ENCODE peak calls at places on chromosome 16, in five cellular contexts. W is GM23248, B is GM23338, G is hepatocyte, S is HCT116. E is an unnamed sample.
A peak's percentile ranks its signal among the peaks of the same experiment; 100 is the strongest.

GRCh38 chr16:8683640-8684039 is 9.2 kb downstream of the ABAT start:
- DNase-seq in W (no peak), B (no peak), G (no peak), S (no peak), E (no peak)

GRCh38 chr16:66315210-66315825 is 51.2 kb upstream of the CDH5 start:
- DNase-seq in W (peak; percentile 80), B (peak; percentile 86), G (peak; percentile 85), S (peak; percentile 54), E (peak; percentile 73)

GRCh38 chr16:15498427-15499175 is 64.2 kb downstream of the BMERB1 start:
- DNase-seq in W (peak; percentile 73), B (peak; percentile 41), G (no peak), S (no peak), E (peak; percentile 9)

GRCh38 chr16:11679941-11680911 is 12.0 kb downstream of the SNN start:
- DNase-seq in W (no peak), B (no peak), G (no peak), S (no peak), E (no peak)

GRCh38 chr16:83952587-83952939 is 477 bp upstream of the OSGIN1 start:
- DNase-seq in W (no peak), B (no peak), G (no peak), S (peak; percentile 72), E (peak; percentile 74)

GRCh38 chr16:53768167-53768566 is 64.2 kb downstream of the FTO start:
- DNase-seq in W (peak; percentile 49), B (no peak), G (peak; percentile 17), S (no peak), E (peak; percentile 48)

GRCh38 chr16:10961231-10961630 is 16.9 kb downstream of the CLEC16A start:
- DNase-seq in W (peak; percentile 97), B (no peak), G (peak; percentile 65), S (no peak), E (no peak)

GRCh38 chr16:82655315-82655714 is 28.5 kb downstream of the CDH13 start:
- DNase-seq in W (peak; percentile 72), B (no peak), G (peak; percentile 19), S (no peak), E (no peak)

GRCh38 chr16:18979936-18980335 is 3.8 kb upstream of the TMC7 start:
- DNase-seq in W (no peak), B (no peak), G (no peak), S (no peak), E (peak; percentile 19)

GRCh38 chr16:82699711-82700495 is 73.1 kb downstream of the CDH13 start:
- DNase-seq in W (peak; percentile 90), B (no peak), G (no peak), S (no peak), E (peak; percentile 57)

GRCh38 chr16:67968440-67969285 is at the start of gene SLC12A4:
- DNase-seq in W (peak; percentile 88), B (peak; percentile 92), G (peak; percentile 94), S (peak; percentile 19), E (peak; percentile 76)
- H3K4me3 ChIP-seq in W (peak within 1 kb of the TSS; percentile 94), B (peak within 1 kb of the TSS; percentile 91), G (peak within 1 kb of the TSS; percentile 94), S (peak within 1 kb of the TSS; percentile 86), E (peak within 1 kb of the TSS; percentile 94)

GRCh38 chr16:87226926-87227650 is 90.1 kb downstream of the C16orf95 start:
- DNase-seq in W (peak; percentile 24), B (no peak), G (no peak), S (no peak), E (no peak)
- TF ChIP-seq EZH2phosphoT487 in W (no peak), B (no peak), G (no peak), S (no peak), E (no peak)

GRCh38 chr16:68246121-68246520 is 948 bp downstream of the PLA2G15 start:
- DNase-seq in W (no peak), B (no peak), G (no peak), S (no peak), E (no peak)

GRCh38 chr16:68247932-68248331 is 2.8 kb downstream of the PLA2G15 start:
- DNase-seq in W (no peak), B (no peak), G (no peak), S (no peak), E (no peak)

GRCh38 chr16:68247400-68247799 is 2.2 kb downstream of the PLA2G15 start:
- DNase-seq in W (no peak), B (no peak), G (no peak), S (no peak), E (no peak)

GRCh38 chr16:68244903-68245853 is at the start of gene PLA2G15:
- DNase-seq in W (peak; percentile 97), B (peak; percentile 97), G (peak; percentile 96), S (peak; percentile 83), E (peak; percentile 82)

DNA sequence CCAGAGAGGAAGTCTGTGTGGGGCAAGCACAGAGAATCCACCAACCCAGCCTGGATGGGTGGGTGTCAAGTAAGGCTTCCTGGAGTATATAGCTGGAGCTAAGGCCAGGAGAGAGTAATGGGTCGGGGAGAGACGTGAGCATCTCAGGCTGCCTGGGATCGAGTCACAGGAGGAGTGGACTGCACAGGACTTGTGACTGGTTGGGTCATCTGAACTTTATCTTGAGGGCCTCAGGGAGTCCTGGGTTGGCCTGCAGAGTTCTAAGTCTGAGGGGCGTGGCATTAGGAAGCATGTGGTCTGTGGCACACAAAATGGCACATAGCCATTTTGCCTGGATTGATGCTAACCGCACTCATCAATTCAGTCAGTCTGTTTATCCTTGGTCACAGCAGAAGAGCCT is 1.5 kb downstream of the PLA2G15 start:
- DNase-seq in W (peak; percentile 34), B (no peak), G (no peak), S (no peak), E (no peak)
- H3K27ac ChIP-seq in W (no peak overlapping the region), B (no peak overlapping the region), G (no peak overlapping the region), S (no peak overlapping the region), E (no peak overlapping the region)

DNA sequence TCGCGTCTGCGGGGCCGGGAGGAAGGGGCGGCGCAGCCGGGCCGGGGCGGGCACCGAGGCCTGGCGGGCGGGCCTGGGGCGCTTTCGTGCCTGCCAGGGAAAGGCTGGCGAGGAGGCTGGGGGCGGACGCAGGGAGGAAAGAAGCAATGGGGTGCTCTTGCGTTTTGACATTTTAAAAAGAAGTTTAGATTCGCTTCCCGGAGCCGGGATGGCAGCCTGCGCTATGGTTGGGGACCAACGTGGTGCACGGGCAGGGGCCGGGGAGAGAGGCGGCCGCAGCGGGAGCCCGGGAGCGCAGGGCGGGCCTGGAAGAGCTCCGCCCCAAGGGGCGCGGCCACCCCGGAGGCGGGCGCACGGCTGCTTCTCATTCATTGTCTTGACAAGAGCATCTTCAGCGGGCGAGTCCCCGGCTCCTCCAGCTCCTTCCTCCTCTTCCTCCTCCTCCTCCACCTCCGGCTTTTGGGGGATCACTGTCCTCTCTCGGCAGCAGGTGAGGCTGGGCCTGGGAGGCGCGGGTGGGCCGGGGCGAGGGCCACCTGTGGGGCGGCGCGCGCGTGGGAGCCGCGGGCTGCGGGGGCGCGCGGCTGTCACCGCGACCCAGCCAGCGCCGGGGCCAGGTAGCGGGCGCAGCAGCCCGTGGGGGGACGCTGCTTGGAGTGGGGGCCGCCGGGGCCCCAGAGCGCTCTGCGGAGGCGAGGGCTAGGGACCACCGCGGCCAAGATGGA is at the start of gene CORO1A:
- DNase-seq in W (peak; percentile 88), B (peak; percentile 92), G (peak; percentile 91), S (no peak), E (peak; percentile 75)
- H3K4me3 ChIP-seq in W (peak within 1 kb of the TSS; percentile 79), B (peak within 1 kb of the TSS; percentile 71), G (peak within 1 kb of the TSS; percentile 54), S (peak within 1 kb of the TSS; percentile 56), E (peak within 1 kb of the TSS; percentile 64)

GRCh38 chr16:4494746-4495490 is 18.7 kb downstream of the HMOX2 start:
- DNase-seq in W (peak; percentile 83), B (no peak), G (no peak), S (peak; percentile 81), E (peak; percentile 58)
- TF ChIP-seq EZH2phosphoT487 in W (no peak), B (no peak), G (no peak), S (no peak), E (no peak)

DNA sequence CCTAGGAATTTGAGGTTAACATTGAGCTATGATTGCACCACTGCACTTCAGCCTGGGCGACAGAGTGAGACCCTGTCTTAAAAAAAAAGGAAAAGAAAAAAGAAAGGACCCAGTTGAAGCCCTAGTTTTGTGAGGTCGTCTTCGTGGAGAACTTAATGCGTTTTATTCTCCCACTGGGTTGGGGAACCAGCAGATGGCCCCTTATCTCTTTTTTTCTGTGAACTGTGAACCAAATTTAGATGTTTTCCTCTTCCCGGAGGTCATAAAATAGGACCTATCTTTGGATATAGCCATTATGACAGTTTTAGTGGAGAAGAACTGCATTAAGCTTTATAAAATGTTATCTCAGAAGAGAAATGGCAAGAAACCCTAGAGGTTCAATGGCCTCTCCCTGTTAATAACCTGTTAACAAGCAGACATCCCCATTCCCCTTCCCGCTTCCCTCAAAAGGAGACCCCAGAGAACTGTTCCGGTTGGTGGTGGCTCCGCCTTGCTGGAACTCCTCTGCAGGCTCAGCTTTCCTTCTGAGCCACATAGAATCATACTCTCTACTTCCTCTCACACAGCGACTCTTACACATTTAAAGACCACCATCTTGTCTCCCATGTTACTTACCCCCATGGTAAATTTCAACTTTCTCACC is 23.6 kb downstream of the KIAA0513 start:
- DNase-seq in W (no peak), B (no peak), G (no peak), S (no peak), E (no peak)
- H3K27ac ChIP-seq in W (peak overlapping the region; percentile 21), B (no peak overlapping the region), G (peak overlapping the region; percentile 24), S (no peak overlapping the region), E (no peak overlapping the region)

DNA sequence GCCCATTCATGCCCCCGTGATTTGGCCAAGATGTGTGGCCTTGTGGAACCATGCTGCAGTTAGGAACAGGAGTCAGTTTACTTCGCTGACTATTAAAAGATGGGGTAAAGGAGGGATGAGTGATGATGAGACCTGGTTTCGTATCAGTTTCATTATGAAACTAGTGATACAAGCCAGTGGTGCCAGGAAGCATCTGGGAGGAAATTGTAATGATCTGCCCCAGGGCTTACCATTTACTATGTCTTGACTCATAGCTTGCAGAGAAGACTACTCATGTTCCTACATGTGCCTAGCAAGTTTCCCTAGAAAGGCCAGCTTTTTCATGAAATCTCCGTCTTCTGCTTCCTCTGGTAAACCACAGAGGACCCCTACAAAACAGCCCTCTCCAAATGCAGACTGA is 23.2 kb downstream of the CDH3 start:
- DNase-seq in W (peak; percentile 88), B (no peak), G (no peak), S (no peak), E (peak; percentile 92)
- H3K4me3 ChIP-seq in W (no peak overlapping the region), B (no peak overlapping the region), G (no peak overlapping the region), S (no peak overlapping the region), E (peak overlapping the region; percentile 18)

DNA sequence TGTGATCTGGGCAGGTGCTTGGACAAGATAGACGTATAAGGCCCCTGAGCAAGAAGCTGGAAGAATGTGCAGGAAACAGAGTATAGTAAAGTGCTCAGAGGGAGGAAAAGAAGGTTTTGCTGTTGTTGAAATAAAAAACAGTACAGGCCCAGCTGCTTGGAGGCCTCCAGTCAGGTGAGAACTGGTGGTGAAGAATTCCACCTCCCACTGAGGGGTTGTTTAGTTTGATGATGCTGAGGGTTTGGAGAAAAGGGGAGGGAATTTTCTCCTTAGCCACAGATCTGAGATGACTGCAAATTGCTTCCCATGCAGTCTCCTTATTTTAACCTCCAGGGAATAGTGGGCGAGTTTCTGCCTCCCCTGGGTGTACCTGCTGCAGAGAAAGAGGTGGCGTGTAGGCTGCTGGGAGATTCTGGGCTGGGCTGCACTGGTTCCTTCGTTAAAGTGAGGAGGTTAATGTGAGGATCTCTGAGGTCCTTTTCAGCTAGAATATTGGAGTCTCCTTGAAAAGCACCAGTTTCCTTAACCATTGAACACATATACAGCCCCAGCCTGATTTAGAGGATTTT is 25.8 kb downstream of the SMPD3 start:
- DNase-seq in W (no peak), B (no peak), G (no peak), S (no peak), E (no peak)
- TF ChIP-seq EZH2phosphoT487 in W (no peak), B (no peak), G (no peak), S (no peak), E (no peak)